ENCODE peak calls at places on chromosomes 1 and 21, in seven cellular contexts. O is gastrocnemius medialis, S is GM12878, J is A549, F is esophagus squamous epithelium, V is transverse colon, Z is ovary. I is an unnamed sample.

GRCh38 chr1:241641748-241642592 is 1.8 kb upstream of the CHML start:
- DNase-seq in V (no peak), Z (no peak), S (no peak), J (peak), O (no peak), F (no peak), I (no peak)

GRCh38 chr1:95206514-95206913 is 27.5 kb upstream of the RWDD3 start:
- DNase-seq in F (no peak), O (no peak), V (no peak), S (no peak), Z (no peak), J (no peak), I (no peak)

GRCh38 chr21:39022901-39023693 is 160.2 kb downstream of the PSMG1 start:
- DNase-seq in O (peak), S (no peak), F (no peak), J (no peak), V (no peak), Z (peak), I (peak)

GRCh38 chr1:6330410-6330827 is 63.1 kb downstream of the ACOT7 start:
- DNase-seq in O (no peak), J (no peak), Z (peak), V (no peak), F (no peak), S (no peak), I (no peak)

GRCh38 chr1:21820597-21821232 is 8.7 kb downstream of the LDLRAD2 start:
- DNase-seq in O (no peak), F (no peak), Z (no peak), V (no peak), J (no peak), S (no peak), I (no peak)

GRCh38 chr1:78434351-78434750 is 56.4 kb upstream of the PTGFR start:
- DNase-seq in S (no peak), Z (no peak), O (no peak), F (no peak), J (no peak), V (no peak), I (no peak)

GRCh38 chr1:201450721-201451291 is 18.2 kb downstream of the PHLDA3 start:
- DNase-seq in F (no peak), S (no peak), O (peak), J (no peak), Z (peak), V (no peak), I (peak)

GRCh38 chr1:204304067-204304466 is 55.7 kb downstream of the PLEKHA6 start:
- DNase-seq in O (no peak), S (no peak), V (no peak), F (no peak), Z (no peak), J (no peak), I (no peak)

GRCh38 chr1:153119491-153119971 is 6.2 kb upstream of the SPRR2F start:
- DNase-seq in Z (peak), V (no peak), J (no peak), O (no peak), S (no peak), F (no peak), I (no peak)

GRCh38 chr1:61202854-61203603 is 120.7 kb downstream of the NFIA start:
- DNase-seq in F (no peak), S (no peak), O (no peak), J (no peak), Z (no peak), V (no peak), I (no peak)

GRCh38 chr1:32241011-32241763 is 5.8 kb upstream of the FAM167B start:
- DNase-seq in Z (peak), S (no peak), V (peak), O (peak), J (peak), F (no peak), I (peak)

GRCh38 chr1:212609701-212610574 is 1.4 kb downstream of the ATF3 start:
- DNase-seq in J (no peak), Z (no peak), F (no peak), V (no peak), S (no peak), O (peak), I (no peak)

GRCh38 chr1:29649375-29650040 is 413.2 kb downstream of the PTPRU start:
- DNase-seq in V (no peak), Z (no peak), F (no peak), S (no peak), J (no peak), O (no peak), I (no peak)

GRCh38 chr1:231937013-231937754 is 310.6 kb downstream of the DISC1 start:
- DNase-seq in S (no peak), F (no peak), Z (no peak), O (peak), V (no peak), J (no peak), I (no peak)

GRCh38 chr1:55825486-55825885 is 610.3 kb upstream of the USP24 start:
- DNase-seq in V (no peak), J (no peak), S (no peak), O (no peak), Z (no peak), F (no peak), I (no peak)

GRCh38 chr1:228280961-228281591 is 73.2 kb downstream of the OBSCN start:
- DNase-seq in Z (peak), S (no peak), O (peak), J (no peak), V (peak), F (no peak), I (no peak)

GRCh38 chr1:247295274-247295684 is 36.4 kb downstream of the ZNF496 start:
- DNase-seq in S (no peak), Z (no peak), F (no peak), O (no peak), J (no peak), V (no peak), I (no peak)

GRCh38 chr1:180563013-180563827 is 4.5 kb downstream of the OVAAL start:
- DNase-seq in O (no peak), J (peak), Z (no peak), V (peak), S (no peak), F (no peak), I (no peak)

GRCh38 chr1:168719306-168720111 is 9.5 kb downstream of the DPT start:
- DNase-seq in Z (no peak), F (no peak), V (no peak), O (peak), S (peak), J (peak), I (no peak)

GRCh38 chr1:18619467-18619835 is 11.2 kb upstream of the PAX7 start:
- DNase-seq in J (no peak), F (no peak), Z (no peak), S (no peak), V (no peak), O (no peak), I (no peak)

GRCh38 chr1:180530501-180530900 is 28.1 kb upstream of the ACBD6 start:
- DNase-seq in V (peak), S (no peak), O (no peak), F (no peak), J (no peak), Z (no peak), I (peak)

GRCh38 chr1:44292641-44293040 is 62.4 kb downstream of the ERI3 start:
- DNase-seq in F (no peak), J (no peak), O (no peak), V (no peak), S (no peak), Z (no peak), I (no peak)

GRCh38 chr1:237012789-237013383 is 8.6 kb upstream of the MT1HL1 start:
- DNase-seq in F (no peak), O (no peak), S (no peak), V (peak), J (peak), Z (peak), I (peak)

GRCh38 chr1:223844962-223845809 is 561 bp downstream of the TP53BP2 start:
- DNase-seq in Z (peak), F (peak), J (no peak), V (peak), S (no peak), O (peak), I (peak)

GRCh38 chr1:233357595-233358446 is 30.3 kb downstream of the MAP3K21 start:
- DNase-seq in O (no peak), J (no peak), Z (no peak), S (no peak), V (no peak), F (no peak), I (no peak)

GRCh38 chr1:171107257-171107940 is 16.7 kb downstream of the FMO3 start:
- DNase-seq in Z (no peak), O (no peak), S (no peak), V (no peak), F (no peak), J (no peak), I (no peak)

GRCh38 chr1:235019456-235019855 is 109.2 kb downstream of the TOMM20 start:
- DNase-seq in V (no peak), J (no peak), Z (no peak), F (no peak), O (no peak), S (no peak), I (no peak)

GRCh38 chr1:33784876-33785275 is 79.0 kb upstream of the HMGB4 start:
- DNase-seq in Z (no peak), O (no peak), J (no peak), F (no peak), S (no peak), V (no peak), I (no peak)

GRCh38 chr1:244210884-244211558 is 159.9 kb downstream of the ZBTB18 start:
- DNase-seq in J (no peak), F (no peak), Z (no peak), O (peak), V (no peak), S (no peak), I (no peak)

GRCh38 chr1:149917590-149918144 is at the start of gene SV2A:
- DNase-seq in V (peak), O (no peak), F (no peak), J (no peak), S (no peak), Z (peak), I (peak)

GRCh38 chr1:222521299-222522104 is 26.4 kb downstream of the HHIPL2 start:
- DNase-seq in V (no peak), O (no peak), J (no peak), Z (no peak), F (no peak), S (no peak), I (no peak)

GRCh38 chr1:160748182-160748876 is 9.3 kb downstream of the SLAMF7 start:
- DNase-seq in Z (no peak), J (peak), O (no peak), S (no peak), F (no peak), V (no peak), I (no peak)

GRCh38 chr1:145895471-145895870 is 9.8 kb upstream of the ANKRD35 start:
- DNase-seq in Z (no peak), S (no peak), V (no peak), F (no peak), J (no peak), O (no peak), I (no peak)

GRCh38 chr1:12609469-12610003 is 8.5 kb downstream of the DHRS3 start:
- DNase-seq in Z (no peak), O (no peak), S (no peak), V (no peak), F (no peak), J (no peak), I (no peak)

GRCh38 chr1:103180660-103181059 is 72.3 kb upstream of the COL11A1 start:
- DNase-seq in V (no peak), F (no peak), J (no peak), O (no peak), Z (no peak), S (no peak), I (no peak)

GRCh38 chr1:167654975-167655575 is 25.0 kb downstream of the RCSD1 start:
- DNase-seq in F (no peak), O (no peak), J (no peak), Z (no peak), V (no peak), S (no peak), I (no peak)
- TF ChIP-seq POLR2A in F (no peak), O (no peak), J (no peak), Z (no peak), V (no peak), S (no peak), I (no peak)

GRCh38 chr1:39760074-39761008 is 10.8 kb downstream of the OXCT2 start:
- DNase-seq in V (no peak), S (no peak), Z (no peak), F (no peak), J (no peak), O (no peak), I (no peak)
- TF ChIP-seq POLR2A in V (no peak), S (peak), Z (no peak), F (no peak), J (no peak), O (no peak), I (no peak)

DNA sequence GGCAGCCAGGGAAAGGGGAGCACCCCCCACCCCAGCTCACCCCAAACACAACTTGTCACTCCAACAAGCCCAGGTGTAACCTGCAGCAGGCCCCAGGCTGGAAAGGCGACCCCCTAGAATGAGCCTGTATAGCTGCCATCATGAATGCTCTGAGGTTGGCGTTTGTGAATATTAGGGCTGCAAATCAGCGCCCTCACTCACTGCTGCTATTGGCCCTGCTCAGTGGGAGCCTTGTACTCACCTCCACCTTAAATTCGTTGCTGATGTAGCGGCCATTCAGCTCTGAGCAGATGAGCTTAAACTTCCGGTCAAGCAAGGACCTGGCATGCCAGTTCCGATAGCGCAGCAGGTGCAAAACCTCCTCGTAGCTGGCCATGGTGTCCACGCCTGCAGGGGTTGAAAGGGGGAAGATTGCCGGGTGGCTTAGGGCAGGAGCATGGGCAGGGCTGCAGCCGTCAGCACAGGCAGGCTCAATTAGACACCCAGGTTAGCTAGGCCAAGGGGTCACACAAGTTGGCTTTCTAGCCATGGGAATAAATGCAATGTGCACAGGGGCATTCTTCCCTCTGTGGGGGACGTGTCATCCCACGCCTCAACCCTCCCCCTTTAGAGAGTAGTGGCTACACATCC is 81.7 kb downstream of the PIK3CD start:
- DNase-seq in O (no peak), V (no peak), F (no peak), Z (no peak), J (no peak), S (no peak), I (no peak)
- TF ChIP-seq POLR2A in O (no peak), V (no peak), F (no peak), Z (no peak), J (no peak), S (peak), I (no peak)

DNA sequence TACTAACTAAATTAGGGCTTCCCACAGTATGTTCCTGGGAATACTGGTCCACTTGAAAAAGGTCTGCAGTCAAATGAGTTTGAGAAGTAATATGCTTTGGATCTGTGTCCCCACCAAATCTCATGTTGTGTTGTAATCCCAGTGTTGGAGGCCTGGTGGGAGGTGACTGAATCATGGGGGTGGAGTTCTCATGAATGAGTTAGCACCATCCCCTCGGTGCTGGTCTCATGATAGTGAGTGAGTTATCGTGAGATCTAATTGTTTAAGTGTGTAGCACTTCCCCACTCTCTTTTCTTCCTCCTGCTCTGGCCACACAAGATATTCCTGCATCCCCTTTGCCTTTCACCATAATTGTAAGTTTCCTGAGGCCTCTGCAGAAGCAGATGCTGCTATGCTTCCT is 16.9 kb upstream of the DMRTB1 start:
- DNase-seq in F (no peak), J (no peak), V (no peak), O (no peak), Z (no peak), S (no peak), I (no peak)
- TF ChIP-seq POLR2A in F (no peak), J (no peak), V (no peak), O (no peak), Z (no peak), S (no peak), I (no peak)

DNA sequence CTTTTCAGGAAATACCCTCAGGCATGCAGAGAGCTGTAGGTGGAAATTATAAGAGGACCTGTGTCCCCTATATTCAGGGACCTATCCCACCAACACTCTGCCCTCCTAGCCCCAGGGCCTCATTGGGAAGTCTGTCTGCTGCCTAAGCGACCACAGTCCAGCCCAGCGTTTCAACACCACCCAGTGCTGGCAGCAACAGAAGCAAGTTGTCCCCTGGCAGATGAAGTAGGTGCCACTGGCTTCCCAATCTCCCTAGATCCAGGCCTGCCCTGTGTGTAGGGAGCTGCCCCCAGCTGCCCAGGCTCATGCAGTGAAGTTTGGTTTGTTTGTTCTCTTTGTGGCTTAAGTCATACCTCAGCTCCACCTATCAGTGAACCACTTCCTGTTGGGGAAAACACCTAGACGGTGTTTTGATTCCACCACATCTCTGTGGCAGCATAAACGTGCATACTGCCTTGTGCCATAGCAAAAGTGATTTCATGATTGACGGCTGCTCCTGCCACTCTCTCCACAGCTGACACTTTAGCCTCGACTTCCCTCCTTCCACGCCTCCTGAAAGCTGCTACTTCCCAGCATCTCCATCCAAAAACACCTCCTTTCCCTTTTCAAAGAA is 8.1 kb upstream of the LEFTY1 start:
- DNase-seq in Z (no peak), V (peak), F (no peak), O (no peak), S (peak), J (peak), I (no peak)
- TF ChIP-seq POLR2A in Z (no peak), V (peak), F (no peak), O (no peak), S (peak), J (no peak), I (no peak)

GRCh38 chr1:36975642-36976041 is 58.7 kb downstream of the GRIK3 start:
- DNase-seq in J (no peak), S (no peak), O (no peak), F (no peak), V (no peak), Z (no peak), I (no peak)

GRCh38 chr1:36971832-36972231 is 62.5 kb downstream of the GRIK3 start:
- DNase-seq in V (no peak), Z (no peak), F (no peak), J (no peak), O (no peak), S (no peak), I (no peak)

GRCh38 chr1:36977736-36978314 is 56.5 kb downstream of the GRIK3 start:
- DNase-seq in O (no peak), J (no peak), Z (no peak), F (no peak), V (no peak), S (no peak), I (no peak)

GRCh38 chr1:36968730-36969129 is 65.6 kb downstream of the GRIK3 start:
- DNase-seq in O (no peak), S (no peak), V (no peak), J (no peak), Z (no peak), F (no peak), I (no peak)

DNA sequence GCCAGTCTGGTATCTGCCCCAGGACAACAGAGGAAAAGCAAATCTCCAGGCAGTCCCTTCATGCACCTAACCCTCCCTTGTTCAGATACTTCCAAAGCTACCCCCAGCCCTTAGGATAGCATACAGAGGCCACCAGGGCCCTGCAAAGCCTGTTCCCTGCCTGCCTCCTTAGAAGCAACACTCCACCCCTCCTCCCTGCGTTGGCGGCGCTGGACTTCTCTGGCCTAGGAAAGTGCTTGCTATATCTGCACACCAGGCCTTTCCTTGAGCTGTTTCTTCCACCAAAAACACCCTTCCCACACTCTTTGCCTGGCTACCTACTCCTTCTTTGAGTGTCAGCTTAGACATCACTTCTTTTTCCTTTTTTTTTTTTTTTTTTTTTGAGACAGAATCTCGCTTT is 61.3 kb downstream of the GRIK3 start:
- DNase-seq in O (no peak), J (no peak), Z (no peak), S (no peak), F (no peak), V (no peak), I (no peak)
- TF ChIP-seq POLR2A in O (no peak), J (no peak), Z (no peak), S (no peak), F (no peak), V (no peak), I (no peak)

GRCh38 chr1:26306290-26307221 is at the start of gene UBXN11:
- DNase-seq in O (peak), S (peak), J (peak), V (peak), F (peak), Z (peak), I (peak)
- TF ChIP-seq POLR2A in O (no peak), S (peak), J (peak), V (peak), F (no peak), Z (no peak), I (no peak)

DNA sequence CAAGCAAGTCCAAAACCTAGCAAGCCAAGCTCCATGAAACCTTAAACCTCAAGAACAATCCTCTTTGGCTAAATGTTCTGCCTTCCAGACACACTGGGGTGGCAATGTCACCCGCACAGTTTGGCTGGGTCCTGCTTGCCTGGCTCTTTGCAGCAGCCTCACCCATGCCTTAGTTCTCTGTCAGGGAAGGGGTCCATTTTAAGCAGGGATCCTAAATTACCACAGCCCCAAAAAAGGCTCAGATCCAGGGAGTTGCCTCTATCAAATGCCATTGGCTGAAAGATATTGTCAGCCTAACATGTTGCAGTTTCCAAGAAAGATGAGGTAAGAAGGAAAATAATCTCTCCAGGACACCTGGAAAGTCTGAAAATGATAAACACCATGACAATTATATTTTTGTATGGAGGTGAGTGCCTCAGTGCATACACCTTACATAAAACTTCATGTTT is 26.1 kb upstream of the LYPLAL1 start:
- DNase-seq in F (no peak), V (no peak), J (no peak), Z (no peak), O (no peak), S (no peak), I (no peak)
- TF ChIP-seq POLR2A in F (no peak), V (no peak), J (no peak), Z (no peak), O (no peak), S (no peak), I (no peak)

GRCh38 chr1:54114955-54115354 is 37.8 kb downstream of the CDCP2 start:
- DNase-seq in V (no peak), Z (no peak), F (no peak), J (no peak), O (peak), S (no peak), I (no peak)
- TF ChIP-seq POLR2A in V (no peak), Z (no peak), F (no peak), J (no peak), O (no peak), S (no peak), I (no peak)

I was measured in uterus.